ENCODE peak calls at places on chromosomes 12 and 14, in seven cellular contexts. One of them, this sample, is unnamed.

GRCh38 chr14:67251573-67252226 is 10.5 kb downstream of the PALS1 start:
- DNase-seq in GM23248: peak; percentile 41
- DNase-seq in HEK293T: no peak
- DNase-seq in GM18507: no peak
- DNase-seq in activated T-helper 1 cell treated with Interleukin-2 at 50 U/mL for 16 hours: no peak
- DNase-seq in A549: no peak
- DNase-seq in Peyer's patch: no peak
- DNase-seq in this sample: no peak

GRCh38 chr12:41537522-41537921 is 349.4 kb downstream of the PDZRN4 start:
- DNase-seq in GM23248: no peak
- DNase-seq in HEK293T: no peak
- DNase-seq in GM18507: no peak
- DNase-seq in activated T-helper 1 cell treated with Interleukin-2 at 50 U/mL for 16 hours: no peak
- DNase-seq in A549: no peak
- DNase-seq in Peyer's patch: no peak
- DNase-seq in this sample: no peak

GRCh38 chr12:131353826-131354225 is 357.1 kb upstream of the SFSWAP start:
- DNase-seq in GM23248: no peak
- DNase-seq in HEK293T: no peak
- DNase-seq in GM18507: no peak
- DNase-seq in activated T-helper 1 cell treated with Interleukin-2 at 50 U/mL for 16 hours: no peak
- DNase-seq in A549: no peak
- DNase-seq in Peyer's patch: no peak
- DNase-seq in this sample: no peak

GRCh38 chr12:80624986-80625530 is 82.4 kb upstream of the MYF6 start:
- DNase-seq in GM23248: peak; percentile 17
- DNase-seq in HEK293T: no peak
- DNase-seq in GM18507: no peak
- DNase-seq in activated T-helper 1 cell treated with Interleukin-2 at 50 U/mL for 16 hours: no peak
- DNase-seq in A549: no peak
- DNase-seq in Peyer's patch: no peak
- DNase-seq in this sample: no peak

GRCh38 chr12:132309162-132310086 is 20.0 kb downstream of the GALNT9 start:
- DNase-seq in GM23248: no peak
- DNase-seq in HEK293T: no peak
- DNase-seq in GM18507: no peak
- DNase-seq in activated T-helper 1 cell treated with Interleukin-2 at 50 U/mL for 16 hours: no peak
- DNase-seq in A549: no peak
- DNase-seq in Peyer's patch: no peak
- DNase-seq in this sample: no peak

GRCh38 chr12:68080577-68080976 is 79.0 kb downstream of the IFNG start:
- DNase-seq in GM23248: no peak
- DNase-seq in HEK293T: no peak
- DNase-seq in GM18507: peak; percentile 5
- DNase-seq in activated T-helper 1 cell treated with Interleukin-2 at 50 U/mL for 16 hours: no peak
- DNase-seq in A549: no peak
- DNase-seq in Peyer's patch: no peak
- DNase-seq in this sample: peak; percentile 63

GRCh38 chr12:49274396-49275069 is 9.7 kb downstream of the TUBA1C start:
- DNase-seq in GM23248: no peak
- DNase-seq in HEK293T: no peak
- DNase-seq in GM18507: no peak
- DNase-seq in activated T-helper 1 cell treated with Interleukin-2 at 50 U/mL for 16 hours: no peak
- DNase-seq in A549: no peak
- DNase-seq in Peyer's patch: no peak
- DNase-seq in this sample: no peak

GRCh38 chr12:30840715-30841114 is 85.8 kb upstream of the TSPAN11 start:
- DNase-seq in GM23248: peak; percentile 11
- DNase-seq in HEK293T: no peak
- DNase-seq in GM18507: no peak
- DNase-seq in activated T-helper 1 cell treated with Interleukin-2 at 50 U/mL for 16 hours: no peak
- DNase-seq in A549: peak; percentile 14
- DNase-seq in Peyer's patch: no peak
- DNase-seq in this sample: no peak

GRCh38 chr12:10025236-10025635 is 5.2 kb upstream of the CLEC9A start:
- DNase-seq in GM23248: no peak
- DNase-seq in HEK293T: no peak
- DNase-seq in GM18507: no peak
- DNase-seq in activated T-helper 1 cell treated with Interleukin-2 at 50 U/mL for 16 hours: no peak
- DNase-seq in A549: no peak
- DNase-seq in Peyer's patch: no peak
- DNase-seq in this sample: no peak

GRCh38 chr14:101359221-101360044 is 201.9 kb upstream of the DIO3 start:
- DNase-seq in GM23248: peak; percentile 6
- DNase-seq in HEK293T: no peak
- DNase-seq in GM18507: no peak
- DNase-seq in activated T-helper 1 cell treated with Interleukin-2 at 50 U/mL for 16 hours: no peak
- DNase-seq in A549: no peak
- DNase-seq in Peyer's patch: peak; percentile 55
- DNase-seq in this sample: no peak

GRCh38 chr12:114476159-114476558 is 70.2 kb upstream of the TBX5 start:
- DNase-seq in GM23248: peak; percentile 81
- DNase-seq in HEK293T: peak; percentile 22
- DNase-seq in GM18507: no peak
- DNase-seq in activated T-helper 1 cell treated with Interleukin-2 at 50 U/mL for 16 hours: no peak
- DNase-seq in A549: peak; percentile 49
- DNase-seq in Peyer's patch: no peak
- DNase-seq in this sample: no peak

GRCh38 chr12:122145505-122146330 is 28.3 kb downstream of the IL31 start:
- DNase-seq in GM23248: no peak
- DNase-seq in HEK293T: no peak
- DNase-seq in GM18507: no peak
- DNase-seq in activated T-helper 1 cell treated with Interleukin-2 at 50 U/mL for 16 hours: no peak
- DNase-seq in A549: no peak
- DNase-seq in Peyer's patch: no peak
- DNase-seq in this sample: no peak

GRCh38 chr14:52790756-52791203 is 627 bp downstream of the GNPNAT1 start:
- DNase-seq in GM23248: peak; percentile 36
- DNase-seq in HEK293T: peak; percentile 25
- DNase-seq in GM18507: no peak
- DNase-seq in activated T-helper 1 cell treated with Interleukin-2 at 50 U/mL for 16 hours: no peak
- DNase-seq in A549: no peak
- DNase-seq in Peyer's patch: no peak
- DNase-seq in this sample: peak; percentile 8

This sample was measured in NT2/D1.